ENCODE peak calls at places on chromosomes 12 and 14, in six cellular contexts. X is OCI-LY7, K is left ventricle myocardium inferior, L is stomach, G is fibroblast of lung, A is heart right ventricle. U is an unnamed sample.

GRCh38 chr12:102478416-102479098 is 1.8 kb downstream of the IGF1 start:
- DNase-seq in X (peak; percentile 30), K (no peak), L (peak; percentile 28), G (peak; percentile 41), A (no peak), U (no peak)

GRCh38 chr14:91509083-91509877 is 830 bp downstream of the PPP4R3A start:
- DNase-seq in X (peak; percentile 61), K (peak; percentile 34), L (peak; percentile 39), G (no peak), A (peak; percentile 20), U (no peak)

GRCh38 chr12:113891737-113892520 is 74.2 kb downstream of the RBM19 start:
- DNase-seq in X (no peak), K (no peak), L (no peak), G (peak; percentile 29), A (no peak), U (no peak)

GRCh38 chr12:27332407-27333310 is at the start of gene BMAL2:
- DNase-seq in X (peak; percentile 5), K (peak; percentile 36), L (peak; percentile 54), G (peak; percentile 60), A (peak; percentile 11), U (no peak)

GRCh38 chr12:130707571-130707891 is 8.6 kb downstream of the RIMBP2 start:
- DNase-seq in X (no peak), K (no peak), L (peak; percentile 13), G (no peak), A (no peak), U (no peak)

GRCh38 chr12:12267801-12268200 is 957 bp upstream of the LRP6 start:
- DNase-seq in X (no peak), K (no peak), L (no peak), G (no peak), A (no peak), U (no peak)

GRCh38 chr12:79347852-79348251 is 342.9 kb downstream of the PAWR start:
- DNase-seq in X (no peak), K (no peak), L (no peak), G (no peak), A (no peak), U (no peak)

GRCh38 chr14:29220077-29220476 is 453.5 kb downstream of the FOXG1 start:
- DNase-seq in X (no peak), K (no peak), L (no peak), G (no peak), A (no peak), U (no peak)

GRCh38 chr14:51304428-51304827 is 64.4 kb downstream of the TMX1 start:
- DNase-seq in X (no peak), K (no peak), L (no peak), G (peak; percentile 90), A (no peak), U (no peak)

GRCh38 chr14:71474291-71474690 is 457.9 kb upstream of the RGS6 start:
- DNase-seq in X (no peak), K (no peak), L (no peak), G (no peak), A (no peak), U (no peak)

GRCh38 chr14:104665663-104666522 is 23.5 kb upstream of the INF2 start:
- DNase-seq in X (peak; percentile 64), K (peak; percentile 49), L (peak; percentile 80), G (no peak), A (no peak), U (no peak)

GRCh38 chr12:56358836-56359532 is 923 bp downstream of the STAT2 start:
- DNase-seq in X (peak; percentile 40), K (no peak), L (no peak), G (peak; percentile 85), A (no peak), U (no peak)

GRCh38 chr12:114875323-114875722 is 191.3 kb upstream of the TBX3 start:
- DNase-seq in X (no peak), K (no peak), L (no peak), G (no peak), A (no peak), U (no peak)

GRCh38 chr12:32926963-32927362 is 30.4 kb upstream of the PKP2 start:
- DNase-seq in X (no peak), K (no peak), L (no peak), G (no peak), A (no peak), U (no peak)

GRCh38 chr12:31362759-31363415 is 36.9 kb upstream of the SINHCAF start:
- DNase-seq in X (peak; percentile 79), K (no peak), L (peak; percentile 50), G (no peak), A (no peak), U (no peak)

GRCh38 chr14:90760591-90761316 is 55.5 kb downstream of the TTC7B start:
- DNase-seq in X (peak; percentile 15), K (no peak), L (no peak), G (peak; percentile 28), A (no peak), U (peak; percentile 47)

DNA sequence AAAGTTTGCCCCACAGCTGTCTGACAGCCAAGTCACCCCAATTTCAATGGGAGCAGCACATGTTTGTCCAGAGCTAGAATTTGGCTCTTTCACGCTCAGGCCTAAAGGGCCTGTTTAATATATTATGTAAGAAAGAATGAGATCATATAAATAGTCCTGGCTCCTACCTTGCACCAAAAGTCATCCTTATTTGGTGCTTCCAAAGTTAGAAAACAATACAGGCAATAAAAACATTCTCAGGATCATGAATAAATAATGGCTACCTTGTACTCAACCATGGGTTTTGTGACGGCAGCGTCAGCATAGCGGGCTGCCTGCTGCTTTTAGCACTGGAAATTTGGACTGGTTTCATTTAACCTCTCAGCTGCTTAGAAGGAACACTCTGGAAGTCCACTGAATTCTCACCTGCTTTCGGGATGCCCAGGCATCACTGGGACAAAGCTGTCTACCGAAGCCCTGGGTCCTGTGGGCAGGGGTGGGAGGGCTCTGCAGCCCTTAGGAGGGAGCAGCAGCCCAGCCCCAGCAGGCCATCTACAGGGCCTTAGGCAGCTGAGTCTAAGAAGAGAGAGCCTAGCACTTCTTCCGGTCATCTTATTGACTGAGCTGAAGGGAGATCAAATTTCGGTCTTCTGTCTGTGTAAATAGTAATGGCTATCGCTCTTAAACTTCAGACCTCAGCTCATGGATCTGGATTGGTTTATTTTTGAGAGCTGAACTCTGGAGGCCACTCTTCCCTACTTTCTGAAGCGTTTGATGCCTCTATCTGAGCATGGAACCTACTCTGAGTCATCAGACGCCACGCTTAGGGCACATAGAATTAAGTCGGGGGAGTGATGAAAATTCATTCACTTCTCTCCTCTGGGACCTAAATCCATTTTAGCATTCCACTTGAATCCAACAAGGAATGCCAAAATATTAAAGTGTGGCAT is 106.5 kb downstream of the SAMD4A start:
- DNase-seq in X (no peak), K (no peak), L (no peak), G (peak; percentile 63), A (no peak), U (peak; percentile 56)
- H3K4me3 ChIP-seq in X (no peak overlapping the region), K (no peak overlapping the region), L (no peak overlapping the region), G (no peak overlapping the region), A (no peak overlapping the region), U (no peak overlapping the region)

DNA sequence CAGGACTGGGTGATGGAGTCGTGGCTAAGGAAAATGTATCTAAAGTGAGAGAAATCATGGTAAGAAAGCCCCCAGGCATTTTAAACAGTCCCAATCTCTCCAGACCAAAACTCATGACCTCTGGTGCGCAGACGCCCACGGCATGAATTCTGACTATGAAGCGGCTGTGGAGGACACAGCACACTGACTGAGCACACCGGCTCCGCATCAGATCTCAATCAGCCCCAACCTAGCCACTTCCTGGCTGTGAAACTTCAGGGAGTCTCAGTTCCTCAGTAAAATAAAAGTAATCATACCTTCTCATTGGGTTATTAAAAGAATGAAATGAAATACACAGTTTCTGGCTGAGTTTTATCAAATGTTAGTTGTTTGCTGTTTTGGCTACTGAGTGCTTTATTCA is 38.7 kb downstream of the SETD3 start:
- DNase-seq in X (no peak), K (no peak), L (no peak), G (no peak), A (no peak), U (no peak)
- H3K36me3 ChIP-seq in X (peaks cover 54% of the 10 kb centered on the region), K (peaks cover 45% of the 10 kb centered on the region), L (peaks cover 7% of the 10 kb centered on the region), G (no peaks in the 10 kb centered on the region), A (no peaks in the 10 kb centered on the region), U (peaks cover 47% of the 10 kb centered on the region)

DNA sequence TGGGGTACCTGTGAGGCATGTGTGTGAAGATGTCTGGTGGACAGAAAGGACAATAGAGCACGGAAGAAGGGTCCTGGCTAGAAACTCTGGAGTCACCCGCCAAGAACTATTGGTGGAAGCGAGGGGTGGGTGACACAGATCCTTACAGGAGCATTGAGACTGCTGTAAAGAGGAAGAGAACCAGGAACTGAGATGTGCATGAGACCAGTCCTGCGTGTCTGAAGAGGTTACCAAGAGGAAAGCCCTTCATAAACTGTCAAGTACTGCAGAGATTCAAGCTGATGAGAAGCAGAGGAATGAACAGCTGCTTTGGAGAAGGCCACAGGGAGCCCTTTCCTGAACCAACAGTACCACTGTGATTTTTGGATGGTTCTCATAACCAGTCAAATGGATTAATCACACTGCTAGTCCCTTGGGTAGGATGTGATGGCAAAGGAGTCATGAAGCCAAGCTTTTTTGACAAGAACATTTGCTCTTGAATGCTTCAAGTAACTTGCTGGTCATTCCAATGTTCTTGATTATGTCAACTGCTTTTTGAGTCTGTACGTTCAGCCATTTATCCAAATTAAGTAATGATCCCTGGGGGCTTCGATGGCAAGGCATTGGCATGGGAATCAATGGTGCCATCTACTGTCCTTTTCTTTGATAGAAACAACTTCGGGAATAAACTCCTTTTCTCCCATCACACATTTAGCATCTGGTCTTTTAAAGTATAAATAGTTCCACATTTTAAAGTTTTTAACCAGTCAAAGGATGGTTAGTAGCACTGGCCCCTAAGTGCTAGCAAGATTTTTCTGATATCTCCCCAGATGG is 42.9 kb downstream of the GPR135 start:
- DNase-seq in X (peak; percentile 64), K (no peak), L (no peak), G (no peak), A (no peak), U (no peak)
- TF ChIP-seq CTCF in X (peak; percentile 79), K (peak; percentile 41), L (no peak), G (no peak), A (no peak), U (no peak)

GRCh38 chr14:77505031-77505430 is 6.4 kb upstream of the ISM2 start:
- DNase-seq in X (no peak), K (no peak), L (no peak), G (no peak), A (no peak), U (no peak)

GRCh38 chr14:77509366-77509765 is 10.8 kb upstream of the ISM2 start:
- DNase-seq in X (no peak), K (no peak), L (no peak), G (no peak), A (no peak), U (no peak)

GRCh38 chr14:77508249-77508648 is 9.6 kb upstream of the ISM2 start:
- DNase-seq in X (no peak), K (no peak), L (no peak), G (peak; percentile 76), A (no peak), U (no peak)

GRCh38 chr14:77508876-77509275 is 10.3 kb upstream of the ISM2 start:
- DNase-seq in X (no peak), K (no peak), L (no peak), G (no peak), A (no peak), U (no peak)

DNA sequence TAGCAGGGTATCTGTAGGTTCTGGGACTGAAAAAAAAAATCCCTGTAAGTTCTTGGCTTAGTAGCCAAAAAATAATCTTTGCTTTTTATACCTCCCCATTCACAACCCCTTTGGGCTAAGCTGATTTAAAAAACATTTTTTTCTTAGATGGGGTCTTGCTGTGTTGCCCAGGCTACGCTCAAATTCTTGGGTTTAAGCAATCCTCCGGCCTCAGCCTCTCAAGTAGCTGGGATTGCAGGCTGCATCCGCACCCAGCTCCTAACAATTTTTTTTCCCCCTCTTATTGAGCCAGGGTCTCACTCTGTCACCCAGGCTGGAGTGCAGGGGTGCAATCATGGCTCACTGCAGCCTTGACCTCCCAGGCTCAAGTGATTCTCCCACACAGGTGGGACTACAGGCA is 9.1 kb upstream of the ISM2 start:
- DNase-seq in X (no peak), K (no peak), L (no peak), G (no peak), A (no peak), U (no peak)
- H3K4me3 ChIP-seq in X (no peak overlapping the region), K (no peak overlapping the region), L (no peak overlapping the region), G (no peak overlapping the region), A (no peak overlapping the region), U (no peak overlapping the region)

U was measured in right atrium auricular region.